ENCODE peak calls at places on chromosomes 4 and X, in six cellular contexts. D, K, Q, H, C and L are unnamed samples.

GRCh38 chrX:1554469-1555210 is 17.7 kb upstream of the P2RY8 start:
- DNase-seq in C (no peak), Q (no peak), K (no peak), H (no peak), D (peak; percentile 32), L (no peak)

GRCh38 chrX:86014421-86014820 is 32.9 kb downstream of the CHM start:
- DNase-seq in C (no peak), D (no peak), Q (no peak), K (no peak), H (peak; percentile 19), L (no peak)

GRCh38 chr4:47525154-47525819 is 40.2 kb downstream of the ATP10D start:
- DNase-seq in Q (no peak), C (no peak), K (peak; percentile 94), H (no peak), D (no peak), L (no peak)

GRCh38 chr4:123746981-123747380 is 350.4 kb downstream of the SPRY1 start:
- DNase-seq in Q (no peak), H (no peak), K (no peak), C (peak; percentile 31), D (no peak), L (no peak)

GRCh38 chr4:183376381-183376780 is 54.2 kb upstream of the CLDN24 start:
- DNase-seq in Q (no peak), K (no peak), H (no peak), D (no peak), C (no peak), L (no peak)

GRCh38 chr4:111506706-111507105 is 638.5 kb upstream of the FAM241A start:
- DNase-seq in H (no peak), D (no peak), C (no peak), K (peak; percentile 89), Q (no peak), L (no peak)

GRCh38 chr4:8294036-8294435 is 24.5 kb downstream of the HTRA3 start:
- DNase-seq in D (peak; percentile 25), K (no peak), Q (peak; percentile 70), C (no peak), H (no peak), L (no peak)

GRCh38 chrX:16834811-16835210 is 35.4 kb downstream of the RBBP7 start:
- DNase-seq in H (no peak), Q (no peak), K (no peak), C (peak; percentile 74), D (no peak), L (no peak)

GRCh38 chrX:129654652-129655546 is at the start of gene APLN:
- DNase-seq in Q (peak; percentile 84), H (peak; percentile 40), D (no peak), C (peak; percentile 71), K (peak; percentile 68), L (peak; percentile 37)

GRCh38 chrX:109742722-109743121 is 9.7 kb upstream of the ACSL4 start:
- DNase-seq in Q (no peak), H (no peak), D (no peak), C (no peak), K (no peak), L (no peak)

GRCh38 chr4:141455651-141456050 is 180.7 kb upstream of the IL15 start:
- DNase-seq in D (no peak), K (peak; percentile 43), H (no peak), C (no peak), Q (no peak), L (no peak)

GRCh38 chr4:108359130-108359709 is 190.5 kb upstream of the LEF1 start:
- DNase-seq in K (no peak), Q (no peak), H (no peak), C (no peak), D (no peak), L (no peak)

GRCh38 chr4:55358668-55359067 is 12.6 kb downstream of the SRD5A3 start:
- DNase-seq in Q (no peak), H (no peak), C (no peak), K (peak; percentile 93), D (no peak), L (no peak)
- H3K27ac ChIP-seq in Q (peak overlapping the region; percentile 17), H (peak overlapping the region; percentile 0), C (no peak overlapping the region), K (peak overlapping the region; percentile 82), D (peak overlapping the region; percentile 73), L (no peak overlapping the region)

GRCh38 chr4:148076964-148077363 is 345.1 kb downstream of the ARHGAP10 start:
- DNase-seq in H (no peak), D (no peak), K (no peak), Q (no peak), C (no peak), L (no peak)
- H3K27ac ChIP-seq in H (no peak overlapping the region), D (no peak overlapping the region), K (no peak overlapping the region), Q (no peak overlapping the region), C (no peak overlapping the region), L (no peak overlapping the region)

GRCh38 chr4:76729991-76730390 is 168.0 kb downstream of the SOWAHB start:
- DNase-seq in D (no peak), H (no peak), Q (no peak), K (peak; percentile 58), C (no peak), L (no peak)

GRCh38 chr4:76726141-76726540 is 171.8 kb downstream of the SOWAHB start:
- DNase-seq in H (no peak), C (no peak), K (peak; percentile 59), Q (no peak), D (no peak), L (no peak)

GRCh38 chr4:76732246-76732645 is 165.7 kb downstream of the SOWAHB start:
- DNase-seq in C (no peak), D (no peak), Q (no peak), H (no peak), K (no peak), L (no peak)

GRCh38 chr4:76726631-76727030 is 171.3 kb downstream of the SOWAHB start:
- DNase-seq in C (no peak), K (no peak), Q (no peak), H (no peak), D (no peak), L (no peak)

DNA sequence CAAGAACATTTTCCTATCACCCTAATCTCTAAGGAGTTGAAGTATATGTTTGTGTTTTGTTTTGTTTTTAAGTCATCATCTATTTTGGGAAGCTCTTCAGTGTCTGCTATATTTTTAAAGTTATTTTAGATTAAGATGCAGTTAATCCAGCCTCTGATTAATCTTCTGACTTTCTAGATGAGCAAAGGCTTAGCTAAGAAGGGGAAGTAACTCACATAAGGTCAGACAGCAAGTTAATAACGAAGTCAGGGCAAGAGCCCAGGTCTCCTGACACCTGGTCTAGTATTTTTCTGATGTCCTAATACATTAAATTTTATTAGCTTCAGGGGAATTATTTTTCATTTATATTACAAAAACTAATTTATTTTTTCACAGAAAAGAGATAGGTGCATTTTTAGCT is 168.5 kb downstream of the SOWAHB start:
- DNase-seq in H (no peak), D (no peak), Q (no peak), K (no peak), C (no peak), L (no peak)
- H3K27ac ChIP-seq in H (no peak overlapping the region), D (no peak overlapping the region), Q (no peak overlapping the region), K (peak overlapping the region; percentile 38), C (no peak overlapping the region), L (no peak overlapping the region)

DNA sequence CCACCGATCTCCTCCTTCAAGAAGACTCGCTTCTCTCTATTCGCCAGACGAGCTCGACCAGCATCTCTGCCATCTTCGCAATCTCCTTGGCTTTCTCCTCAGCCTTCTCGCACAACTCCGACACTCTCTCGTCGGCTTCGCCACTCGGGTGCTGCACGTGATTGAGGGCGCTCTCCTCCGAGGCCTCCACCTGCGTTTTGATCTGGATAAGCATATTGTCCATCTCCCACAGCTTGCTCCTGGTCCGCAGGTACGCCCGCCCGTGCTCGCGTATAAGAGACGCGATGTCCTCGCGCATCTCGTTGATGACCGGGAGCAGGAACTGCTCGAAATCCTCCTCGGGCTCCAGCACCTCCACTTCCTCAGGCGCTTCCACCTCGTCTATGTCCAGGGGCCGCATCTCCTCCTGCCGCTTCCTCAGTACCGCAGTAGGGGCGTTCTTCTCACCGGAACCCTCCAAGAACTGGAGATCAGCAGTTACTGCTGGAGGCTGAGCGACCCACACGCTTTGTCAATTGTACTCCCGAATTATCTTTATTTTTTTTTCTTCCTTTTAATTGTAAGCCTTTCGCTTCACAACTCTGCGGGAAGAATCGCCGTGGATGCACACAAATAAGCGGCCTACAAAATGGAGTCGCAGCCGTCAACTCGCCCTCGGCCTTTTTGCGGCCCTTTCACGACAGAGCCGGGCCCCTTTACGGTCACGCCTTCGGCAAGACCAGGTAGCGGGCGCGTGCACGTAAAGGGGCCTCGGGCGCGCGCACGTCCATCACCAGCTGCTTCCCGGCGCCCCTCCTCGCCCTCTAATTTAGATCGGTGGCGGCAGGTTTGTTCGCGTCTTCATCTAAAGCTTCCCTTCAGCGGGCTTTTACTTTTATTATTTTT is at the start of gene MRFAP1L1:
- DNase-seq in C (peak; percentile 100), K (peak; percentile 99), H (peak; percentile 98), D (peak; percentile 96), Q (peak; percentile 98), L (peak; percentile 98)
- H3K27ac ChIP-seq in C (peak within 1 kb of the TSS; percentile 74), K (peak within 1 kb of the TSS; percentile 68), H (peak within 1 kb of the TSS; percentile 88), D (peak within 1 kb of the TSS; percentile 91), Q (peak within 1 kb of the TSS; percentile 61), L (peak within 1 kb of the TSS; percentile 92)

DNA sequence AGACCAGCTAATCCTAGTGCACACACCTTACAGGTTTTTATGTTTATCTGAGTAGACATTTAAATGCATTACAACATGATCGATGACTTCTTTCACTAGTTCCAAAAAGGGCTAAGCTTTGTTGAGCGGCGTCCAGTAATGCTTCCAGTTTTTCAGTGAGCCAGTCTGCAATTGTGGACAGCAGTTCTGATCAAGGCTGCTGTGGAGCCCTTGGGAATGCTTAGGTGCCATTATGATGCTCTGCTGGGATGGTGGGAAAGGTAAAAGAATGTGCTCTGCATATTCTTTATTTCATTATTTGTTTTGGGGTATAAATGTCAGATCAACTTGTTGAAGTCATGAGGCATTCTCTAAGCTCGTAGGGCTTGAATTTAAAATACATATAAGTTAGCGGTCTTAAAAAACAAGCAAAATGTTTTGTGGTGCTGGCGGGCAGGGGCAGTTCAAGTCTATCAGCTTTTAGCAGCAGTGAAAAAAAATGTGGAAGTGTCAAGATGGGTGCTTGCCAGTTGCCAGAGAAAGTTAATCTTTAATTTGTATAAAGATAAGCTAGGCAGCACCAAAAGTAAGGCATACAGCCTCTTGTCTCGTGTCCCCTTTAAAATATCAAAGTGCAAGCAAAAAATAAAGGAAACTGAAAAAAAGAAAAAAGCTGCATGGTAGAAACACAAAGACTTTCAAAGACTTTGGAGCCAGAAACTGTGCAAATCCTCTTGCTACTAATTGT is 5.8 kb downstream of the MID1IP1 start:
- DNase-seq in Q (no peak), H (no peak), D (no peak), C (peak; percentile 6), K (peak; percentile 24), L (no peak)
- H3K27ac ChIP-seq in Q (no peak overlapping the region), H (peak overlapping the region; percentile 78), D (peak overlapping the region; percentile 79), C (no peak overlapping the region), K (peak overlapping the region; percentile 95), L (peak overlapping the region; percentile 84)

DNA sequence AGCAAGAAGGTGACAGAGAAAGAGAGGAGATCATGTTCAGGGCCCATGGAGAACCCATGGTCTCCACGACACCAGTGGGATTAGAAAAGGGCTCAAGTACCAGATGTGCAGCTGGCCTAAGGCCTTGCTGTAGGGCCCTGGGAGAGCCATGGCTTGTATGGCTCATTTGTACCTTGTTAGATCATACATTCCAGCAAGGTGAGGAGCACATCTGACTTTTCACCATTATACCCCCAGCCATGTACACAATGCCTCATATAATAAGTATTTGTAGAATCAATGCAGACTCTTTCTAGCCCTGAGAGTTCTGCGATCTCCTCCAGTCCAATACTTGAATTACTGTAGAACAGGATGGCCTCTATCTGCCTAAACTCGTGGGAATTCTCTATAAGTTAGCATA is 94.2 kb upstream of the MAP3K15 start:
- DNase-seq in C (no peak), H (no peak), D (no peak), Q (no peak), K (no peak), L (no peak)
- H3K27ac ChIP-seq in C (no peak overlapping the region), H (no peak overlapping the region), D (no peak overlapping the region), Q (no peak overlapping the region), K (no peak overlapping the region), L (no peak overlapping the region)